ENCODE peak calls at places on chromosomes 12 and 14, in four cellular contexts. One of them, this sample, is unnamed. For H3K4me1, the result is how much of the 10 kb centered on the place peaks cover.

GRCh38 chr12:96743606-96744005 is 163.5 kb upstream of the NEDD1 start:
- DNase-seq in pancreas: no peak
- DNase-seq in tibial artery: no peak
- DNase-seq in upper lobe of right lung: no peak
- DNase-seq in this sample: no peak

GRCh38 chr12:99059824-99060526 is 414.9 kb downstream of the APAF1 start:
- DNase-seq in tibial artery: peak
- DNase-seq in pancreas: peak
- DNase-seq in upper lobe of right lung: no peak
- DNase-seq in this sample: no peak

GRCh38 chr14:20412876-20413784 is at the start of gene TEP1:
- DNase-seq in pancreas: peak
- DNase-seq in upper lobe of right lung: peak
- DNase-seq in tibial artery: peak
- DNase-seq in this sample: peak

GRCh38 chr14:106024983-106025604 is 498.7 kb downstream of the TMEM121 start:
- DNase-seq in tibial artery: no peak
- DNase-seq in upper lobe of right lung: no peak
- DNase-seq in pancreas: no peak
- DNase-seq in this sample: no peak

GRCh38 chr14:31206536-31207286 is 882 bp downstream of the HECTD1 start:
- DNase-seq in upper lobe of right lung: no peak
- DNase-seq in pancreas: peak
- DNase-seq in tibial artery: peak
- DNase-seq in this sample: peak

GRCh38 chr14:100972134-100972905 is 68.8 kb upstream of the RTL1 start:
- DNase-seq in pancreas: no peak
- DNase-seq in upper lobe of right lung: no peak
- DNase-seq in tibial artery: no peak
- DNase-seq in this sample: no peak

GRCh38 chr12:110042260-110042659 is 6.1 kb downstream of the C12orf76 start:
- DNase-seq in pancreas: no peak
- DNase-seq in tibial artery: no peak
- DNase-seq in upper lobe of right lung: no peak
- DNase-seq in this sample: peak

GRCh38 chr12:3284411-3284810 is 206.6 kb upstream of the PRMT8 start:
- DNase-seq in tibial artery: no peak
- DNase-seq in upper lobe of right lung: no peak
- DNase-seq in pancreas: no peak
- DNase-seq in this sample: no peak

GRCh38 chr12:57454566-57455373 is at the start of gene INHBE:
- DNase-seq in pancreas: no peak
- DNase-seq in upper lobe of right lung: no peak
- DNase-seq in tibial artery: no peak
- DNase-seq in this sample: no peak

GRCh38 chr14:74980746-74981661 is 21.7 kb upstream of the EIF2B2 start:
- DNase-seq in tibial artery: peak
- DNase-seq in upper lobe of right lung: no peak
- DNase-seq in pancreas: no peak
- DNase-seq in this sample: no peak

GRCh38 chr12:104669851-104670337 is 213.1 kb downstream of the CHST11 start:
- DNase-seq in tibial artery: peak
- DNase-seq in pancreas: no peak
- DNase-seq in upper lobe of right lung: peak
- DNase-seq in this sample: peak

GRCh38 chr14:35404496-35405303 is at the start of gene NFKBIA:
- DNase-seq in pancreas: peak
- DNase-seq in upper lobe of right lung: peak
- DNase-seq in tibial artery: peak
- DNase-seq in this sample: peak

GRCh38 chr14:39265741-39266588 is 32.2 kb downstream of the MIA2 start:
- DNase-seq in tibial artery: no peak
- DNase-seq in upper lobe of right lung: no peak
- DNase-seq in pancreas: peak
- DNase-seq in this sample: peak

GRCh38 chr12:116066381-116067230 is 210.9 kb downstream of the MED13L start:
- DNase-seq in pancreas: peak
- DNase-seq in tibial artery: peak
- DNase-seq in upper lobe of right lung: no peak
- DNase-seq in this sample: peak

GRCh38 chr14:52873694-52874093 is 77.2 kb downstream of the FERMT2 start:
- DNase-seq in pancreas: no peak
- DNase-seq in upper lobe of right lung: no peak
- DNase-seq in tibial artery: peak
- DNase-seq in this sample: no peak

GRCh38 chr12:79988368-79988767 is 53.5 kb upstream of the PPP1R12A start:
- DNase-seq in pancreas: no peak
- DNase-seq in upper lobe of right lung: no peak
- DNase-seq in tibial artery: no peak
- DNase-seq in this sample: no peak

GRCh38 chr14:94548999-94549985 is 11.9 kb upstream of the SERPINA4 start:
- DNase-seq in upper lobe of right lung: no peak
- DNase-seq in tibial artery: peak
- DNase-seq in pancreas: peak
- DNase-seq in this sample: peak
- H3K4me3 ChIP-seq in upper lobe of right lung: no peak
- H3K4me3 ChIP-seq in tibial artery: no peak
- H3K4me3 ChIP-seq in pancreas: no peak
- H3K4me3 ChIP-seq in this sample: no peak

GRCh38 chr14:98143566-98143965 is 1128.4 kb downstream of the BCL11B start:
- DNase-seq in pancreas: no peak
- DNase-seq in tibial artery: no peak
- DNase-seq in upper lobe of right lung: no peak
- DNase-seq in this sample: no peak

GRCh38 chr14:98140862-98141261 is 1131.1 kb downstream of the BCL11B start:
- DNase-seq in pancreas: no peak
- DNase-seq in tibial artery: no peak
- DNase-seq in upper lobe of right lung: no peak
- DNase-seq in this sample: no peak

GRCh38 chr14:98146416-98146815 is 1125.6 kb downstream of the BCL11B start:
- DNase-seq in tibial artery: no peak
- DNase-seq in pancreas: no peak
- DNase-seq in upper lobe of right lung: no peak
- DNase-seq in this sample: no peak

GRCh38 chr14:98144964-98145363 is 1127.0 kb downstream of the BCL11B start:
- DNase-seq in upper lobe of right lung: no peak
- DNase-seq in tibial artery: no peak
- DNase-seq in pancreas: no peak
- DNase-seq in this sample: no peak
- H3K4me1 ChIP-seq in upper lobe of right lung: under half
- H3K4me1 ChIP-seq in tibial artery: under half
- H3K4me1 ChIP-seq in pancreas: under half
- H3K4me1 ChIP-seq in this sample: under half

GRCh38 chr14:55139152-55139551 is 10.1 kb downstream of the LGALS3 start:
- DNase-seq in upper lobe of right lung: no peak
- DNase-seq in pancreas: no peak
- DNase-seq in tibial artery: no peak
- DNase-seq in this sample: no peak

GRCh38 chr14:55139696-55140509 is 10.9 kb downstream of the LGALS3 start:
- DNase-seq in tibial artery: no peak
- DNase-seq in upper lobe of right lung: no peak
- DNase-seq in pancreas: peak
- DNase-seq in this sample: no peak

GRCh38 chr14:55138091-55138490 is 9.0 kb downstream of the LGALS3 start:
- DNase-seq in pancreas: no peak
- DNase-seq in tibial artery: no peak
- DNase-seq in upper lobe of right lung: no peak
- DNase-seq in this sample: no peak

GRCh38 chr14:55136241-55136640 is 7.2 kb downstream of the LGALS3 start:
- DNase-seq in upper lobe of right lung: no peak
- DNase-seq in tibial artery: no peak
- DNase-seq in pancreas: no peak
- DNase-seq in this sample: no peak

GRCh38 chr14:55136868-55137785 is 8.1 kb downstream of the LGALS3 start:
- DNase-seq in tibial artery: peak
- DNase-seq in pancreas: peak
- DNase-seq in upper lobe of right lung: no peak
- DNase-seq in this sample: peak
- H3K4me3 ChIP-seq in tibial artery: peak
- H3K4me3 ChIP-seq in pancreas: no peak
- H3K4me3 ChIP-seq in upper lobe of right lung: peak
- H3K4me3 ChIP-seq in this sample: peak

GRCh38 chr14:94621358-94622134 is 9.4 kb downstream of the SERPINA3 start:
- DNase-seq in pancreas: no peak
- DNase-seq in tibial artery: peak
- DNase-seq in upper lobe of right lung: peak
- DNase-seq in this sample: no peak

GRCh38 chr14:94619297-94619696 is 7.1 kb downstream of the SERPINA3 start:
- DNase-seq in upper lobe of right lung: no peak
- DNase-seq in pancreas: no peak
- DNase-seq in tibial artery: no peak
- DNase-seq in this sample: no peak

GRCh38 chr14:94622653-94623421 is 10.6 kb downstream of the SERPINA3 start:
- DNase-seq in tibial artery: peak
- DNase-seq in pancreas: no peak
- DNase-seq in upper lobe of right lung: no peak
- DNase-seq in this sample: no peak

GRCh38 chr14:94617988-94618822 is 6.0 kb downstream of the SERPINA3 start:
- DNase-seq in pancreas: no peak
- DNase-seq in tibial artery: no peak
- DNase-seq in upper lobe of right lung: no peak
- DNase-seq in this sample: no peak

DNA sequence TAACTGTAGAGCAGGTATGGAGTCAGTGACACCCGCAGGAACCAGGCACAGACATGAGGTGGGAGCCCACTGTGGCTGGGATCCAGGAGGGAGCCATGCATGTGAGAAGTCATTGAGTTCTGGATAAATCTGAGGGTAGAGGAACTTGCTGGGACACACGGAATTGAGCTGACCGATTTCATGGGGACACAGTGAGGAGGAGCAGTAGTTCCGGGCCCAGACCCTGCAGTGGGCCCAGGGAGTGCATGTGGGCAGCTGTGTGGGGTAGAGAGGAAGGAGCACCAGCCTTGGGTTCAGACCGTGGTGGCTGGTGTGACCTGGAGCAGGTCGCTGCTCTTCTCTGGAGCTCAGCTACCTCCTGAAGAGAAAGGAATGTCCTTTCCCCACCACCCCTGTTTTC is 8.4 kb downstream of the SERPINA3 start:
- DNase-seq in upper lobe of right lung: no peak
- DNase-seq in tibial artery: peak
- DNase-seq in pancreas: no peak
- DNase-seq in this sample: no peak
- H3K4me1 ChIP-seq in upper lobe of right lung: under half
- H3K4me1 ChIP-seq in tibial artery: under half
- H3K4me1 ChIP-seq in pancreas: under half
- H3K4me1 ChIP-seq in this sample: under half

GRCh38 chr14:21846227-21846885 is 172.7 kb upstream of the OR4E1 start:
- DNase-seq in pancreas: no peak
- DNase-seq in tibial artery: no peak
- DNase-seq in upper lobe of right lung: no peak
- DNase-seq in this sample: no peak
- H3K4me3 ChIP-seq in pancreas: no peak
- H3K4me3 ChIP-seq in tibial artery: no peak
- H3K4me3 ChIP-seq in upper lobe of right lung: no peak
- H3K4me3 ChIP-seq in this sample: no peak

GRCh38 chr14:64703393-64704144 is 655 bp upstream of the PLEKHG3 start:
- DNase-seq in pancreas: no peak
- DNase-seq in tibial artery: peak
- DNase-seq in upper lobe of right lung: no peak
- DNase-seq in this sample: no peak
- H3K4me1 ChIP-seq in pancreas: under half
- H3K4me1 ChIP-seq in tibial artery: under half
- H3K4me1 ChIP-seq in upper lobe of right lung: under half
- H3K4me1 ChIP-seq in this sample: half or more

GRCh38 chr12:68863109-68863770 is 55.3 kb downstream of the MDM2 start:
- DNase-seq in upper lobe of right lung: no peak
- DNase-seq in tibial artery: no peak
- DNase-seq in pancreas: no peak
- DNase-seq in this sample: no peak
- H3K4me3 ChIP-seq in upper lobe of right lung: no peak
- H3K4me3 ChIP-seq in tibial artery: no peak
- H3K4me3 ChIP-seq in pancreas: no peak
- H3K4me3 ChIP-seq in this sample: no peak

This sample was measured in left ventricle myocardium inferior.